ENCODE peak calls at places on chromosomes 6 and 20, in six cellular contexts. O is GM12878, Z is HEK293T, S is HCT116, W is HepG2, N is K562. E is an unnamed sample.

GRCh38 chr6:56695702-56696101 is 53.0 kb upstream of the DST start:
- DNase-seq in O (no peak), Z (no peak), S (no peak), W (no peak), N (no peak), E (no peak)

GRCh38 chr6:105568121-105568520 is 165.2 kb upstream of the PREP start:
- DNase-seq in O (no peak), Z (no peak), S (no peak), W (no peak), N (no peak), E (no peak)

GRCh38 chr6:29746846-29747687 is 23.8 kb downstream of the HLA-F start:
- DNase-seq in O (no peak), Z (no peak), S (no peak), W (no peak), N (no peak), E (no peak)

GRCh38 chr6:127963495-127963894 is 62.6 kb upstream of the THEMIS start:
- DNase-seq in O (no peak), Z (no peak), S (no peak), W (no peak), N (no peak), E (no peak)

GRCh38 chr20:1323830-1324597 is 4.9 kb downstream of the SDCBP2 start:
- DNase-seq in O (no peak), Z (no peak), S (no peak), W (no peak), N (no peak), E (no peak)

GRCh38 chr20:58199058-58199457 is 29.4 kb downstream of the ANKRD60 start:
- DNase-seq in O (no peak), Z (no peak), S (no peak), W (no peak), N (no peak), E (no peak)

GRCh38 chr6:166969390-166970002 is 13.1 kb upstream of the RNASET2 start:
- DNase-seq in O (no peak), Z (no peak), S (no peak), W (no peak), N (no peak), E (no peak)

GRCh38 chr20:16930656-16931055 is 182.5 kb downstream of the OTOR start:
- DNase-seq in O (no peak), Z (no peak), S (no peak), W (no peak), N (no peak), E (no peak)

GRCh38 chr6:101830501-101831031 is 437.1 kb downstream of the GRIK2 start:
- DNase-seq in O (no peak), Z (no peak), S (no peak), W (no peak), N (no peak), E (no peak)

GRCh38 chr20:13852321-13852720 is 67.5 kb downstream of the NDUFAF5 start:
- DNase-seq in O (no peak), Z (no peak), S (no peak), W (no peak), N (no peak), E (no peak)

GRCh38 chr6:40882321-40882720 is 156.7 kb downstream of the UNC5CL start:
- DNase-seq in O (no peak), Z (peak; percentile 18), S (no peak), W (no peak), N (no peak), E (no peak)

GRCh38 chr6:161557333-161558107 is 283.7 kb upstream of the AGPAT4 start:
- DNase-seq in O (no peak), Z (no peak), S (no peak), W (no peak), N (peak; percentile 9), E (no peak)

GRCh38 chr6:138844203-138844602 is 48.3 kb downstream of the ECT2L start:
- DNase-seq in O (no peak), Z (no peak), S (no peak), W (peak; percentile 24), N (no peak), E (no peak)

GRCh38 chr6:83403191-83403590 is 27.7 kb downstream of the ME1 start:
- DNase-seq in O (no peak), Z (no peak), S (no peak), W (no peak), N (no peak), E (no peak)

GRCh38 chr6:139686308-139686707 is 311.9 kb upstream of the CITED2 start:
- DNase-seq in O (no peak), Z (no peak), S (no peak), W (no peak), N (peak; percentile 33), E (no peak)

GRCh38 chr20:33401922-33402369 is 627 bp upstream of the CDK5RAP1 start:
- DNase-seq in O (no peak), Z (no peak), S (no peak), W (no peak), N (peak; percentile 67), E (no peak)

GRCh38 chr6:151442359-151442758 is 9.6 kb downstream of the RMND1 start:
- DNase-seq in O (no peak), Z (no peak), S (no peak), W (no peak), N (no peak), E (no peak)

GRCh38 chr6:33320315-33321181 is 3.0 kb upstream of the ZBTB22 start:
- DNase-seq in O (no peak), Z (no peak), S (no peak), W (no peak), N (peak; percentile 77), E (no peak)

GRCh38 chr20:62549499-62550086 is 73.8 kb upstream of the GATA5 start:
- DNase-seq in O (no peak), Z (no peak), S (no peak), W (no peak), N (no peak), E (peak; percentile 53)

GRCh38 chr6:35072051-35072697 is 69.0 kb downstream of the TCP11 start:
- DNase-seq in O (no peak), Z (no peak), S (no peak), W (no peak), N (no peak), E (no peak)

GRCh38 chr20:13037727-13038126 is 29.0 kb downstream of the SPTLC3 start:
- DNase-seq in O (no peak), Z (no peak), S (no peak), W (no peak), N (no peak), E (no peak)

GRCh38 chr6:138404666-138405337 is 779 bp downstream of the HEBP2 start:
- DNase-seq in O (no peak), Z (no peak), S (no peak), W (no peak), N (peak; percentile 57), E (peak; percentile 38)

GRCh38 chr20:35421322-35421721 is 9.5 kb upstream of the UQCC1 start:
- DNase-seq in O (no peak), Z (no peak), S (no peak), W (no peak), N (no peak), E (no peak)

GRCh38 chr6:63807056-63807455 is 171.5 kb downstream of the PHF3 start:
- DNase-seq in O (no peak), Z (no peak), S (no peak), W (no peak), N (no peak), E (no peak)

GRCh38 chr6:92559002-92559401 is 860.4 kb downstream of the EPHA7 start:
- DNase-seq in O (no peak), Z (no peak), S (no peak), W (no peak), N (no peak), E (no peak)

GRCh38 chr6:169755162-169755561 is 3.7 kb downstream of the ERMARD start:
- DNase-seq in O (no peak), Z (no peak), S (no peak), W (no peak), N (peak; percentile 36), E (no peak)

DNA sequence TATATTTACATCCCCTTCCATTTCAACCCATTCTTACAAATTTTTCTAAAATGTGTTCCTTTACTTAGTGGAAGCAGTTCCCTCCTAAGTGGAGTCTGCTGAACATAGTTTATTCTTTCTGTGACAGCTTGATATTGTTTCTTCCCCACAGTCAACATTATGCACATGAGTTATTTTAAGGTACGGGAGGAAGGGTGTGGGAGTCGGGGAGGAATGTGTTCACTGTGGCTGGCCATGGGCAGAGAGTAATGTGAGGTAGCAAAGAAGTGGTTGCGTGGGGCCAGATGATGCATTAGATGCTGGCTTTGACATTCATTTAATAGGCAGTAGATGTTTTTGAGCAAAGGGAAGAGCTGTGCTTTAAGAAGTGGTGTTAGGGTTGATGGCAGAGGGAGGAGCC is 98.5 kb downstream of the ARMC2 start:
- DNase-seq in O (no peak), Z (no peak), S (no peak), W (no peak), N (no peak), E (no peak)
- TF ChIP-seq SP1 in O (no peak), Z (no peak), S (no peak), W (no peak), N (no peak), E (no peak)

DNA sequence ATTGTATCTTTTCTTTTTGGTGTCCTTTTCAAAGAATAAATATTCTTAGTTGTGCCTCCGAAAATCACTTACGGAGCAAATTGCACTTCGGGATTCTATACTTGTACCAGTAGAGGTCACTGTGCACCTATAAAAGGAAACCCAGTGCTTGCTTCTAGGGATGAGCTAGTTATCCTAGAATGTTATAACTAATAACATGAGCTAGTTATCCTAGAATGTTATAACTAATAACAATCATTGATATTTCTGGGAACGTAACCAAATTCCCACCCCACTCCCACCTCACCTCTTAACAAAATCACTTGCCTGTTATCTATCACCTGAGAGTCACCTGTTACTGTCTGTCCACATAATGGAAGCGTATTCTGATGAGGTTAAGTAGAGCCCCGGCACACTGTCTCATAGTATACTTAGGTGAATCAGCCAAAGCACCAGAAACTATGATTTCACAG is 126.9 kb upstream of the TIAM2 start:
- DNase-seq in O (no peak), Z (peak; percentile 64), S (peak; percentile 12), W (peak; percentile 79), N (peak; percentile 63), E (no peak)
- TF ChIP-seq SP1 in O (no peak), Z (no peak), S (no peak), W (no peak), N (no peak), E (no peak)

DNA sequence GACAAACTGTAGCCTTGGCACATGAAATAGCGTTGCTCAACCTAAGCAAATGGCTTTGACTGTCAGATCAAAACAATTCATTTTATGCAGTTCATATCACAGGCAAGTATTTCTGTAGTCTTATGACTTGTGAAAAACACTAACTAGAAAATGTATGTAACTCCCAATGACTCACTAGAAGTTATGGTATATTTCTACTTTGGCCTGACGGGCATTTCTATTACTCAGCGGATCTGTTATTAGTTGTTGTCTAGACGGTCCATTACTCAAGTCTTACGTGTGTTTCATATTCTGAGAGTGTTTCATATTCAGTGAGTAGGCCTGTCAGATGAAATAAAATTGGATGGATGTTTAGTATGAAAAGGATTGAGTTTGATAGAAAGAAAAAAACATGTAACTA is 880.9 kb downstream of the PRIM2 start:
- DNase-seq in O (no peak), Z (no peak), S (no peak), W (no peak), N (no peak), E (no peak)
- TF ChIP-seq SP1 in O (no peak), Z (no peak), S (no peak), W (no peak), N (no peak), E (no peak)

DNA sequence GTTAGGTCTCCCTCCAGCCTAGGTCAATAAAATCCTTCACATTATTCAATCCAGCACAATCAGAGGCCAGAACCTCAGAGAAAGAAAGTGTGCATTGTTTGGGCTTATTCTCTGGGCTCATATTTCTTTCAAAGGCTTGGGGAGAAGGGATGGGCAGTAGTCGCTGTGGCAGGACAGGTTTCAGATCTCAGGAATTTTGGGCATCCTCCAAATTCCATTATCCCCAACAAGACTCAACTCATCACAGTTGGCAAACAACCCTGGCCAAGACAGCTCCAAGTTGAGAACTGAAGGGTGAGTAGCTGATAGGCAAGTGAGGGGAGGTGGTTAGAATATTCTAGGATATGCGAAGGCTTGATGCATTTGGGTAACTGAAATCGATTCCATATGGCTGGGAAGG is 27.2 kb upstream of the CHD6 start:
- DNase-seq in O (no peak), Z (no peak), S (no peak), W (no peak), N (no peak), E (no peak)
- TF ChIP-seq SP1 in O (no peak), Z (no peak), S (no peak), W (no peak), N (no peak), E (no peak)

E was measured in WTC11.